ENCODE peak calls at places on chromosomes 7 and 10, in ten cellular contexts. G is EL; H is GM23248; Z is astrocyte of the spinal cord; R is fibroblast of lung; T is NCI-H1930; D is cardiac muscle cell; Q is CD4-positive, alpha-beta T cell; I is activated CD4-positive, alpha-beta T cell treated with anti-CD3 and anti-CD28 coated beads, Interleukin-2, amount 10 ng/mL, durations not matched to agents 7 days and 5 days; V is OCI-LY7. B is an unnamed sample.

GRCh38 chr7:4871930-4872675 is 10.3 kb upstream of the PAPOLB start:
- DNase-seq in R (no peak), I (no peak), D (peak), Q (no peak), T (no peak), G (no peak), V (no peak), Z (no peak), H (no peak), B (no peak)

GRCh38 chr10:21069929-21070363 is 172.8 kb upstream of the NEBL start:
- DNase-seq in I (no peak), V (no peak), G (no peak), D (no peak), T (no peak), Z (no peak), Q (no peak), H (no peak), R (no peak), B (no peak)

GRCh38 chr7:617614-618538 is 98.2 kb upstream of the PDGFA start:
- DNase-seq in I (no peak), D (no peak), R (no peak), Q (peak), G (no peak), H (no peak), T (no peak), V (no peak), Z (no peak), B (no peak)

GRCh38 chr10:90751107-90751997 is 106.5 kb downstream of the HTR7 start:
- DNase-seq in R (peak), I (peak), H (peak), D (peak), V (peak), T (no peak), Q (peak), G (peak), Z (peak), B (no peak)

GRCh38 chr7:102472126-102473041 is 6.3 kb downstream of the POLR2J start:
- DNase-seq in H (no peak), G (no peak), Q (no peak), Z (no peak), D (no peak), R (no peak), T (no peak), I (no peak), V (no peak), B (no peak)

GRCh38 chr7:106178593-106179134 is 66.6 kb upstream of the SYPL1 start:
- DNase-seq in I (no peak), V (peak), D (peak), H (peak), T (no peak), G (peak), Z (peak), Q (no peak), R (peak), B (no peak)

GRCh38 chr7:120060283-120060682 is 212.7 kb upstream of the KCND2 start:
- DNase-seq in V (no peak), Q (no peak), D (peak), Z (no peak), R (peak), T (no peak), H (peak), I (no peak), G (no peak), B (no peak)

GRCh38 chr10:22997102-22997501 is 69.2 kb downstream of the ARMC3 start:
- DNase-seq in Q (no peak), T (no peak), I (no peak), R (peak), Z (peak), D (peak), G (peak), H (peak), V (no peak), B (no peak)

GRCh38 chr7:92831716-92832622 is 4.4 kb downstream of the CDK6 start:
- DNase-seq in Q (no peak), T (no peak), G (peak), H (peak), R (peak), Z (peak), V (no peak), D (peak), I (no peak), B (no peak)

GRCh38 chr7:42128703-42129102 is 108.3 kb downstream of the GLI3 start:
- DNase-seq in G (peak), V (peak), I (no peak), D (peak), Z (peak), R (peak), Q (no peak), T (no peak), H (no peak), B (no peak)

GRCh38 chr7:37218956-37219355 is 229.7 kb downstream of the ELMO1 start:
- DNase-seq in Z (no peak), V (no peak), R (no peak), D (no peak), G (no peak), T (no peak), I (no peak), Q (no peak), H (no peak), B (no peak)

GRCh38 chr10:43962346-43963191 is 313.9 kb upstream of the ZNF32 start:
- DNase-seq in I (no peak), D (no peak), T (no peak), Q (no peak), V (no peak), H (peak), R (peak), Z (peak), G (peak), B (no peak)

GRCh38 chr7:137006293-137006692 is 137.8 kb downstream of the CHRM2 start:
- DNase-seq in D (peak), R (peak), I (no peak), V (no peak), Z (peak), G (peak), H (peak), T (no peak), Q (no peak), B (no peak)

GRCh38 chr10:35794703-35795102 is 152.6 kb upstream of the FZD8 start:
- DNase-seq in R (no peak), D (peak), V (no peak), G (no peak), Z (peak), H (no peak), Q (no peak), T (no peak), I (no peak), B (no peak)

GRCh38 chr10:30812018-30812851 is 182.7 kb upstream of the LYZL2 start:
- DNase-seq in T (no peak), Z (peak), G (peak), V (no peak), Q (no peak), H (peak), D (peak), R (peak), I (no peak), B (peak)

GRCh38 chr10:80131499-80131901 is 1.0 kb upstream of the PLAC9 start:
- DNase-seq in Z (no peak), H (peak), G (peak), I (no peak), Q (no peak), R (no peak), V (no peak), D (no peak), T (no peak), B (no peak)

GRCh38 chr7:75732764-75733630 is 5.7 kb downstream of the HIP1 start:
- DNase-seq in V (peak), G (peak), D (peak), R (peak), I (no peak), H (peak), Z (peak), Q (no peak), T (no peak), B (no peak)

GRCh38 chr7:4093035-4093434 is 589.1 kb upstream of the FOXK1 start:
- DNase-seq in Q (no peak), G (no peak), T (no peak), H (no peak), R (no peak), I (no peak), Z (no peak), D (no peak), V (no peak), B (no peak)

GRCh38 chr7:17010637-17011300 is 129.0 kb upstream of the AGR3 start:
- DNase-seq in D (no peak), I (peak), R (no peak), Q (no peak), G (no peak), H (no peak), Z (no peak), V (no peak), T (no peak), B (no peak)

GRCh38 chr7:118844748-118845147 is 620.2 kb downstream of the ANKRD7 start:
- DNase-seq in H (no peak), R (no peak), I (no peak), G (no peak), V (no peak), T (no peak), D (no peak), Z (peak), Q (no peak), B (no peak)

GRCh38 chr10:11476035-11476434 is 135.4 kb downstream of the USP6NL start:
- DNase-seq in Z (no peak), H (peak), I (no peak), G (no peak), Q (no peak), T (no peak), R (no peak), V (no peak), D (no peak), B (no peak)

GRCh38 chr7:140085447-140085846 is 22.7 kb upstream of the PARP12 start:
- DNase-seq in V (no peak), Z (no peak), G (no peak), T (no peak), R (no peak), I (no peak), Q (no peak), D (no peak), H (no peak), B (no peak)

GRCh38 chr10:104403625-104404024 is 50.0 kb downstream of the CFAP58 start:
- DNase-seq in D (no peak), I (no peak), T (no peak), V (no peak), Z (no peak), G (no peak), Q (no peak), H (no peak), R (no peak), B (no peak)

GRCh38 chr7:18393465-18394118 is 102.0 kb upstream of the HDAC9 start:
- DNase-seq in G (no peak), H (no peak), I (no peak), R (no peak), T (peak), V (no peak), Z (no peak), D (no peak), Q (no peak), B (no peak)

GRCh38 chr7:118104812-118105441 is 79.0 kb upstream of the LSM8 start:
- DNase-seq in Z (peak), D (peak), V (peak), G (no peak), Q (no peak), T (no peak), R (peak), I (no peak), H (peak), B (peak)

GRCh38 chr7:128835231-128835751 is 5.1 kb downstream of the FLNC start:
- DNase-seq in H (no peak), Q (no peak), G (no peak), T (no peak), D (no peak), Z (no peak), V (no peak), R (no peak), I (no peak), B (no peak)

GRCh38 chr10:69934768-69935167 is 117.9 kb upstream of the MACROH2A2 start:
- DNase-seq in Q (no peak), R (no peak), T (no peak), I (no peak), V (no peak), D (no peak), H (no peak), G (no peak), Z (no peak), B (no peak)

GRCh38 chr7:100169147-100169850 is 882 bp upstream of the GAL3ST4 start:
- DNase-seq in H (no peak), V (peak), Z (no peak), D (no peak), I (peak), R (no peak), Q (no peak), G (no peak), T (no peak), B (no peak)

GRCh38 chr10:116444527-116445142 is 17.0 kb downstream of the PNLIPRP3 start:
- DNase-seq in Q (no peak), I (peak), V (peak), Z (peak), H (peak), D (peak), T (no peak), R (peak), G (peak), B (no peak)

GRCh38 chr7:112202819-112203218 is 3.4 kb downstream of the DOCK4 start:
- DNase-seq in Z (no peak), V (peak), G (no peak), R (no peak), T (no peak), H (no peak), Q (no peak), I (peak), D (peak), B (no peak)

B was measured in GDM1.